ENCODE peak calls at places on chromosomes 3 and 15, in six cellular contexts. X, Z, J, I, R and K are unnamed samples.

GRCh38 chr3:45887759-45888511 is 1.6 kb downstream of the CCR9 start:
- DNase-seq in X (no peak), Z (no peak), J (no peak), I (no peak), R (no peak), K (no peak)

GRCh38 chr3:108662141-108662738 is 72.7 kb downstream of the DZIP3 start:
- DNase-seq in X (peak; percentile 28), Z (peak; percentile 76), J (no peak), I (no peak), R (peak; percentile 77), K (peak; percentile 82)

GRCh38 chr15:65338366-65338765 is 33.9 kb downstream of the RNU5B-1 start:
- DNase-seq in X (no peak), Z (no peak), J (no peak), I (no peak), R (no peak), K (no peak)

GRCh38 chr3:55584030-55584429 is 96.9 kb upstream of the WNT5A start:
- DNase-seq in X (no peak), Z (no peak), J (no peak), I (no peak), R (no peak), K (no peak)

GRCh38 chr3:9750556-9751411 is 1.0 kb downstream of the OGG1 start:
- DNase-seq in X (no peak), Z (peak; percentile 41), J (no peak), I (no peak), R (no peak), K (no peak)

GRCh38 chr3:178538065-178538464 is 1.8 kb downstream of the KCNMB2 start:
- DNase-seq in X (no peak), Z (no peak), J (no peak), I (no peak), R (peak; percentile 18), K (no peak)

GRCh38 chr3:23667536-23668429 is 138.0 kb upstream of the UBE2E1 start:
- DNase-seq in X (no peak), Z (no peak), J (no peak), I (no peak), R (no peak), K (no peak)

GRCh38 chr3:138184994-138185393 is 2.1 kb upstream of the ARMC8 start:
- DNase-seq in X (peak; percentile 30), Z (no peak), J (no peak), I (no peak), R (no peak), K (no peak)

GRCh38 chr3:48656061-48656840 is 6.4 kb downstream of the CELSR3 start:
- DNase-seq in X (peak; percentile 95), Z (peak; percentile 76), J (peak; percentile 78), I (peak; percentile 85), R (peak; percentile 34), K (peak; percentile 90)

GRCh38 chr3:108833616-108834015 is 11.0 kb downstream of the TRAT1 start:
- DNase-seq in X (no peak), Z (no peak), J (no peak), I (no peak), R (no peak), K (no peak)

GRCh38 chr15:95995375-95996168 is 334.9 kb upstream of the NR2F2 start:
- DNase-seq in X (no peak), Z (no peak), J (no peak), I (no peak), R (no peak), K (no peak)

GRCh38 chr3:81778678-81779182 is 17.3 kb upstream of the GBE1 start:
- DNase-seq in X (no peak), Z (no peak), J (no peak), I (no peak), R (no peak), K (no peak)

GRCh38 chr3:59771760-59772159 is 721.9 kb upstream of the CFAP20DC start:
- DNase-seq in X (peak; percentile 22), Z (no peak), J (no peak), I (no peak), R (no peak), K (no peak)

GRCh38 chr3:149970716-149971402 is at the start of gene PFN2:
- DNase-seq in X (peak; percentile 78), Z (no peak), J (peak; percentile 38), I (peak; percentile 78), R (peak; percentile 45), K (no peak)

GRCh38 chr15:70260580-70260979 is 162.9 kb upstream of the TLE3 start:
- DNase-seq in X (no peak), Z (no peak), J (no peak), I (no peak), R (no peak), K (no peak)

GRCh38 chr3:188947983-188948657 is 223.7 kb upstream of the TPRG1 start:
- DNase-seq in X (peak; percentile 82), Z (no peak), J (no peak), I (peak; percentile 91), R (peak; percentile 92), K (peak; percentile 92)

GRCh38 chr15:58182460-58183163 is 44.4 kb downstream of the AQP9 start:
- DNase-seq in X (peak; percentile 69), Z (peak; percentile 56), J (no peak), I (peak; percentile 41), R (peak; percentile 45), K (peak; percentile 40)

GRCh38 chr15:93483923-93484322 is 394.9 kb upstream of the RGMA start:
- DNase-seq in X (no peak), Z (no peak), J (no peak), I (no peak), R (no peak), K (no peak)

GRCh38 chr3:16060358-16060852 is 114.1 kb upstream of the GALNT15 start:
- DNase-seq in X (no peak), Z (no peak), J (no peak), I (no peak), R (peak; percentile 88), K (peak; percentile 83)

GRCh38 chr15:92619380-92620101 is 36.0 kb downstream of the FAM174B start:
- DNase-seq in X (no peak), Z (no peak), J (no peak), I (no peak), R (no peak), K (no peak)

GRCh38 chr3:151107701-151108100 is 22.2 kb downstream of the MED12L start:
- DNase-seq in X (no peak), Z (no peak), J (no peak), I (no peak), R (no peak), K (no peak)

GRCh38 chr3:61808526-61808925 is 247.2 kb downstream of the PTPRG start:
- DNase-seq in X (no peak), Z (no peak), J (no peak), I (peak; percentile 38), R (peak; percentile 42), K (no peak)

GRCh38 chr3:32954506-32954905 is 3.1 kb downstream of the CCR4 start:
- DNase-seq in X (no peak), Z (no peak), J (no peak), I (no peak), R (no peak), K (no peak)

GRCh38 chr3:185337231-185337816 is 25.6 kb upstream of the MAP3K13 start:
- DNase-seq in X (no peak), Z (no peak), J (no peak), I (no peak), R (no peak), K (no peak)

GRCh38 chr3:127984241-127984975 is 67.8 kb upstream of the SEC61A1 start:
- DNase-seq in X (no peak), Z (no peak), J (no peak), I (no peak), R (no peak), K (no peak)

GRCh38 chr3:159131376-159131775 is 329.5 kb downstream of the MFSD1 start:
- DNase-seq in X (no peak), Z (no peak), J (no peak), I (no peak), R (no peak), K (no peak)

GRCh38 chr3:143266936-143267335 is 147.4 kb downstream of the CHST2 start:
- DNase-seq in X (no peak), Z (no peak), J (no peak), I (no peak), R (no peak), K (no peak)

GRCh38 chr3:196440041-196440537 is 7.9 kb upstream of the UBXN7 start:
- DNase-seq in X (no peak), Z (no peak), J (no peak), I (peak; percentile 19), R (no peak), K (no peak)

GRCh38 chr15:89826671-89827655 is 12.3 kb upstream of the ANPEP start:
- DNase-seq in X (no peak), Z (no peak), J (no peak), I (no peak), R (no peak), K (no peak)

GRCh38 chr3:193827039-193827669 is 234.1 kb downstream of the OPA1 start:
- DNase-seq in X (no peak), Z (no peak), J (no peak), I (no peak), R (no peak), K (no peak)

GRCh38 chr3:125006190-125006855 is 49.5 kb downstream of the HEG1 start:
- DNase-seq in X (no peak), Z (no peak), J (no peak), I (no peak), R (no peak), K (no peak)

GRCh38 chr3:60080648-60081047 is 1030.8 kb upstream of the CFAP20DC start:
- DNase-seq in X (no peak), Z (no peak), J (no peak), I (no peak), R (peak; percentile 60), K (peak; percentile 87)

GRCh38 chr15:31344824-31345605 is 18.4 kb downstream of the KLF13 start:
- DNase-seq in X (no peak), Z (no peak), J (no peak), I (peak; percentile 61), R (no peak), K (no peak)

GRCh38 chr3:110016235-110016634 is 678.9 kb upstream of the DPPA4 start:
- DNase-seq in X (no peak), Z (no peak), J (no peak), I (no peak), R (no peak), K (no peak)

GRCh38 chr3:101010316-101010715 is 17.1 kb upstream of the ABI3BP start:
- DNase-seq in X (no peak), Z (no peak), J (no peak), I (no peak), R (no peak), K (no peak)

GRCh38 chr3:22713936-22714335 is 489.2 kb upstream of the UBE2E2 start:
- DNase-seq in X (no peak), Z (peak; percentile 84), J (no peak), I (no peak), R (no peak), K (peak; percentile 15)

GRCh38 chr3:123267821-123268220 is 66.1 kb downstream of the SEC22A start:
- DNase-seq in X (no peak), Z (peak; percentile 77), J (no peak), I (no peak), R (no peak), K (no peak)